ENCODE peak calls at places on chromosomes 6 and 20, in eight cellular contexts. Q is MCF 10A, W is left ventricle myocardium inferior, F is AG09309, T is B cell, V is dorsolateral prefrontal cortex, S is tibial artery, Y is AG04450. J is an unnamed sample.

GRCh38 chr20:61246269-61246668 is 5.8 kb upstream of the CDH4 start:
- DNase-seq in W (no peak), S (no peak), Q (no peak), V (no peak), T (no peak), Y (no peak), F (no peak), J (no peak)

GRCh38 chr20:21510414-21510971 is 3.4 kb downstream of the NKX2-2 start:
- DNase-seq in F (no peak), Y (no peak), Q (no peak), V (no peak), S (no peak), T (peak), W (no peak), J (no peak)

GRCh38 chr20:61584851-61585250 is 332.8 kb downstream of the CDH4 start:
- DNase-seq in S (no peak), T (no peak), Y (no peak), V (no peak), Q (no peak), F (no peak), W (peak), J (no peak)

GRCh38 chr20:41232971-41233926 is 84.3 kb downstream of the ZHX3 start:
- DNase-seq in Y (peak), V (no peak), W (no peak), S (no peak), T (no peak), Q (peak), F (peak), J (no peak)

GRCh38 chr6:9405369-9405768 is 970.0 kb upstream of the SLC35B3 start:
- DNase-seq in S (no peak), W (no peak), T (no peak), Q (peak), Y (peak), V (no peak), F (peak), J (no peak)

GRCh38 chr20:35200255-35200654 is 26.2 kb upstream of the MMP24 start:
- DNase-seq in S (no peak), W (no peak), V (no peak), F (peak), T (no peak), Q (peak), Y (peak), J (no peak)

GRCh38 chr6:96345501-96345900 is 176.1 kb upstream of the UFL1 start:
- DNase-seq in W (no peak), F (no peak), V (no peak), Y (no peak), Q (no peak), S (no peak), T (no peak), J (no peak)

GRCh38 chr20:44215125-44215524 is 4.6 kb upstream of the OSER1 start:
- DNase-seq in Y (peak), Q (peak), T (peak), W (peak), F (no peak), V (peak), S (peak), J (peak)

GRCh38 chr6:168675933-168676551 is 235.1 kb downstream of the SMOC2 start:
- DNase-seq in V (no peak), Q (no peak), F (no peak), W (no peak), S (no peak), T (no peak), Y (no peak), J (no peak)

GRCh38 chr6:134235937-134236751 is 81.8 kb downstream of the SGK1 start:
- DNase-seq in Y (peak), V (no peak), T (peak), F (no peak), Q (peak), S (no peak), W (no peak), J (peak)

GRCh38 chr6:157096522-157096921 is 226.8 kb downstream of the TMEM242 start:
- DNase-seq in W (peak), T (no peak), F (no peak), V (no peak), Y (no peak), Q (no peak), S (no peak), J (no peak)

GRCh38 chr6:132041706-132042105 is 90.5 kb upstream of the CCN2 start:
- DNase-seq in V (no peak), F (no peak), W (no peak), Q (no peak), S (no peak), T (no peak), Y (peak), J (no peak)

GRCh38 chr20:49612127-49612738 is 44.3 kb upstream of the PTGIS start:
- DNase-seq in S (no peak), Y (no peak), F (no peak), W (peak), T (no peak), Q (no peak), V (peak), J (no peak)

GRCh38 chr6:48512396-48512795 is 401.4 kb upstream of the PTCHD4 start:
- DNase-seq in Y (no peak), V (no peak), T (no peak), Q (no peak), W (no peak), F (no peak), S (no peak), J (no peak)

GRCh38 chr20:49276201-49276894 is 1.5 kb downstream of the ZNFX1 start:
- DNase-seq in W (no peak), V (no peak), Q (peak), Y (no peak), F (no peak), T (peak), S (peak), J (peak)

GRCh38 chr20:62142252-62143117 is 709 bp downstream of the PSMA7 start:
- DNase-seq in Q (no peak), V (no peak), Y (no peak), W (no peak), T (no peak), F (no peak), S (no peak), J (no peak)

GRCh38 chr6:169165031-169165430 is 88.6 kb downstream of the THBS2 start:
- DNase-seq in T (no peak), S (no peak), V (no peak), W (no peak), Y (no peak), Q (no peak), F (no peak), J (no peak)

GRCh38 chr6:149450679-149451360 is 34.0 kb downstream of the ZC3H12D start:
- DNase-seq in F (no peak), V (no peak), W (peak), S (no peak), T (peak), Y (no peak), Q (no peak), J (peak)

GRCh38 chr6:80436663-80437062 is 330.2 kb downstream of the BCKDHB start:
- DNase-seq in F (no peak), Y (no peak), Q (no peak), S (no peak), W (no peak), T (no peak), V (no peak), J (no peak)

GRCh38 chr6:137707590-137708360 is 159.3 kb upstream of the TNFAIP3 start:
- DNase-seq in Y (peak), V (no peak), Q (peak), T (peak), F (peak), W (peak), S (peak), J (peak)

GRCh38 chr6:22147983-22148797 is 148.6 kb downstream of the PRL start:
- DNase-seq in W (no peak), Y (peak), S (no peak), F (peak), Q (peak), T (no peak), V (no peak), J (peak)

GRCh38 chr6:548517-548916 is 108.4 kb downstream of the HUS1B start:
- DNase-seq in Q (no peak), Y (no peak), F (no peak), T (no peak), W (no peak), S (no peak), V (no peak), J (peak)

GRCh38 chr6:170045563-170045960 is 245.3 kb downstream of the DLL1 start:
- DNase-seq in W (no peak), T (no peak), S (no peak), Q (no peak), Y (no peak), F (no peak), V (no peak), J (no peak)

GRCh38 chr6:80280258-80281010 is 174.0 kb downstream of the BCKDHB start:
- DNase-seq in S (no peak), Q (peak), W (no peak), V (no peak), T (no peak), Y (no peak), F (no peak), J (no peak)

GRCh38 chr6:127083231-127084015 is 35.0 kb upstream of the RSPO3 start:
- DNase-seq in W (no peak), Y (no peak), T (no peak), S (no peak), Q (no peak), V (no peak), F (no peak), J (no peak)

GRCh38 chr6:157248264-157248663 is 75.1 kb downstream of the TMEM242 start:
- DNase-seq in Y (no peak), S (no peak), T (no peak), F (no peak), V (no peak), W (no peak), Q (no peak), J (no peak)

GRCh38 chr20:44948513-44948912 is 11.7 kb downstream of the TOMM34 start:
- DNase-seq in F (no peak), T (no peak), V (no peak), W (no peak), Q (no peak), Y (no peak), S (no peak), J (no peak)

GRCh38 chr6:96909826-96910225 is 12.1 kb upstream of the NDUFAF4 start:
- DNase-seq in F (no peak), T (no peak), W (no peak), S (no peak), V (no peak), Y (no peak), Q (no peak), J (no peak)

GRCh38 chr20:44051661-44052000 is 135.4 kb downstream of the JPH2 start:
- DNase-seq in W (no peak), F (no peak), V (no peak), S (no peak), T (no peak), Q (no peak), Y (no peak), J (no peak)

GRCh38 chr20:34112600-34113061 is 588 bp upstream of the EIF2S2 start:
- DNase-seq in Q (no peak), W (no peak), T (peak), Y (no peak), S (peak), V (no peak), F (no peak), J (no peak)

GRCh38 chr6:110874880-110875547 is 429 bp downstream of the AMD1 start:
- DNase-seq in Q (peak), Y (peak), W (peak), V (no peak), T (peak), F (no peak), S (peak), J (peak)

GRCh38 chr6:119170427-119171407 is 92.3 kb upstream of the FAM184A start:
- DNase-seq in V (no peak), T (no peak), F (no peak), W (no peak), Q (no peak), Y (no peak), S (no peak), J (no peak)

DNA sequence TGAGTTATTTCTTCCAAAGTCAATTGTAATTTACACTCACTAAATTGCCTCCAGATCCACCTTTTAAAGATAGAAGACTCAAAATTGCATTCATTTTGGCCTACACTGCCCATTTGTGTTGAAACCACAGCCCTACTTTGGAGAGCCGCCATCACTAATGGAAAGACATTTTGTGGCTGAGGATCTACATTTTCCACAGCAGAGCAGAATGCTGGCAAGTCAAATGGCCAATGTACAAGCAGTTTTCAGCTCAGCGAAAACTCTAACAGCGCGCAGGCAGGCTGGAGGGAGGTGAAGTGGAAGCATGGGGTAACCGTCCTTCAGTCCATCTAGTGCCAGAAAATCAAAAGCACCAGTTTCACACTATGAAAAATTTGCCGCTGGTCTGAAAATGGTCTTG is 197.7 kb downstream of the SIM1 start:
- DNase-seq in F (no peak), Y (no peak), Q (no peak), V (no peak), W (no peak), T (no peak), S (no peak), J (no peak)
- TF ChIP-seq CTCF in F (no peak), Y (no peak), Q (no peak), V (no peak), W (no peak), T (no peak), S (no peak), J (no peak)

DNA sequence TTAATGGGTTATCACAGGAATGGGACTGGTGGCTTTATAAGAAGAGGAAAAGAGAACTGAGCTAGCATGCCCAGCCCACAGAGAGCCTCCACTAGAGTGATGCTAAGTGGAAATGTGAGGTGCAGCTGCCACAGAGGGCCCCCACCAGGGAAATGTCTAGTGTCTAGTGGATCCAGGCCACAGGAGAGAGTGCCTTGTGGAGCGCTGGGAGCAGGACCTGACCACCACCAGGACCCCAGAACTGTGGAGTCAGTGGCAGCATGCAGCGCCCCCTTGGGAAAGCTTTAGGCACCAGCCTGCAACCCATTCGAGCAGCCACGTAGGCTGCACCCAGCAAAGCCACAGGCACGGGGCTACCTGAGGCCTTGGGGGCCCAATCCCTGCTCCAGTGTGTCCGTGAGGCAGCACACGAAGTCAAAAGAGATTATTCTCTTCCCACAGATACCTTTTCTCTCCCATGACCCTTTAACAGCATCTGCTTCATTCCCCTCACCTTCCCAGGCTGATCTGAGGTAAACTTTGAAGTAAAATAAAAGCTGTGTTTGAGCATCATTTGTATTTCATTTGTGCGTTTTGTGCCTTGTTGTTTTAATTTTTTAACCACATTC is 4.4 kb downstream of the HLA-E start:
- DNase-seq in Q (no peak), V (no peak), Y (no peak), S (no peak), T (peak), W (no peak), F (no peak), J (peak)
- TF ChIP-seq CTCF in Q (no peak), V (no peak), Y (no peak), S (no peak), T (peak), W (no peak), F (no peak), J (peak)

GRCh38 chr6:71349395-71349794 is 60.8 kb downstream of the OGFRL1 start:
- DNase-seq in W (no peak), F (no peak), S (no peak), T (no peak), V (no peak), Y (no peak), Q (peak), J (no peak)
- TF ChIP-seq CTCF in W (peak), F (peak), S (peak), T (peak), V (peak), Y (peak), Q (peak), J (peak)

GRCh38 chr6:6177754-6178153 is 142.7 kb downstream of the F13A1 start:
- DNase-seq in T (no peak), S (no peak), Q (no peak), Y (no peak), V (no peak), F (no peak), W (no peak), J (no peak)

GRCh38 chr6:6176132-6176531 is 144.3 kb downstream of the F13A1 start:
- DNase-seq in Y (no peak), Q (peak), S (no peak), F (no peak), T (no peak), W (no peak), V (no peak), J (no peak)

GRCh38 chr6:6176829-6177228 is 143.6 kb downstream of the F13A1 start:
- DNase-seq in W (no peak), V (peak), S (no peak), Y (no peak), F (no peak), Q (no peak), T (no peak), J (no peak)

GRCh38 chr6:6178795-6179194 is 141.7 kb downstream of the F13A1 start:
- DNase-seq in W (no peak), S (no peak), Q (no peak), F (no peak), V (no peak), T (no peak), Y (no peak), J (no peak)

GRCh38 chr6:6179858-6180257 is 140.6 kb downstream of the F13A1 start:
- DNase-seq in S (no peak), V (no peak), Q (no peak), Y (no peak), T (no peak), F (no peak), W (no peak), J (no peak)
- TF ChIP-seq CTCF in S (no peak), V (no peak), Q (no peak), Y (no peak), T (no peak), F (no peak), W (no peak), J (no peak)

GRCh38 chr6:70379473-70380013 is 33.8 kb upstream of the FAM135A start:
- DNase-seq in T (no peak), V (no peak), F (no peak), Q (no peak), S (no peak), Y (no peak), W (no peak), J (no peak)

GRCh38 chr6:70377372-70377771 is 35.9 kb upstream of the FAM135A start:
- DNase-seq in F (no peak), T (no peak), Q (no peak), Y (no peak), V (no peak), S (no peak), W (no peak), J (no peak)

GRCh38 chr6:70375166-70375565 is 38.1 kb upstream of the FAM135A start:
- DNase-seq in S (no peak), Y (no peak), F (no peak), T (no peak), V (no peak), W (no peak), Q (peak), J (no peak)

GRCh38 chr6:70376628-70377027 is 36.7 kb upstream of the FAM135A start:
- DNase-seq in V (no peak), W (no peak), T (no peak), F (no peak), Q (no peak), S (no peak), Y (no peak), J (no peak)

DNA sequence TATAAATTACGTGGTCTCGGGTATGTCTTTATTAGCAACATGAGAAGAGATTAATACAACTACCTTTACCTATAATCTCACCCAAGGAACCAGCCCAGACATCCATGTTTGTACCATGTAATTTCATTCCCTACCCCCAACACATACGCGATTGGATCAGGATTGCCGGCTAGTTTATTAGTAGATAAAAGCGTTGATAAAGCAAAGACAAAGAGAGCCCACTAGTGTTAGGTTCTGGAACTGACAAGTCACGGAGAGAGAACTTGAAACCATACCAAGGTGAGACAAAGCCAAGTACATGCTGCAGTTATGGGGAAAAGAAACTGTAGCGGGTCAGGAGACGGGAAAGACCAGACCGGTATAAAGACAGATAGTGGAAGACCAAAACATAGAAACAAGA is 37.4 kb upstream of the FAM135A start:
- DNase-seq in S (no peak), T (no peak), V (no peak), F (no peak), Q (peak), Y (no peak), W (no peak), J (no peak)
- TF ChIP-seq CTCF in S (no peak), T (peak), V (no peak), F (peak), Q (no peak), Y (peak), W (no peak), J (no peak)

GRCh38 chr6:11766056-11766455 is 12.5 kb downstream of the ADTRP start:
- DNase-seq in S (no peak), V (no peak), F (no peak), Y (no peak), Q (no peak), W (no peak), T (no peak), J (no peak)
- TF ChIP-seq CTCF in S (no peak), V (no peak), F (peak), Y (peak), Q (no peak), W (no peak), T (no peak), J (no peak)

GRCh38 chr6:125738276-125738675 is 11.2 kb upstream of the HEY2 start:
- DNase-seq in T (no peak), S (no peak), W (no peak), Y (no peak), V (no peak), F (no peak), Q (no peak), J (no peak)

GRCh38 chr6:125733516-125734300 is 15.7 kb upstream of the HEY2 start:
- DNase-seq in T (no peak), Y (no peak), F (no peak), Q (no peak), V (no peak), W (no peak), S (no peak), J (no peak)

GRCh38 chr6:125728739-125729138 is 20.7 kb upstream of the HEY2 start:
- DNase-seq in V (no peak), Q (peak), F (no peak), W (no peak), Y (no peak), T (no peak), S (no peak), J (no peak)

GRCh38 chr6:125729983-125730382 is 19.4 kb upstream of the HEY2 start:
- DNase-seq in S (no peak), F (no peak), V (no peak), T (no peak), Y (no peak), Q (no peak), W (no peak), J (no peak)

GRCh38 chr6:125732398-125732797 is 17.0 kb upstream of the HEY2 start:
- DNase-seq in S (no peak), W (no peak), Q (no peak), Y (no peak), V (no peak), F (no peak), T (no peak), J (peak)
- TF ChIP-seq CTCF in S (no peak), W (no peak), Q (no peak), Y (no peak), V (no peak), F (no peak), T (no peak), J (no peak)

J was measured in activated CD8-positive, alpha-beta T cell treated with anti-CD3 and anti-CD28 coated beads for 36 hours.